ENCODE peak calls at places on chromosomes 3 and 15, in five cellular contexts. O is brain pericyte, G is IMR-90, D is aorta, F is astrocyte of the spinal cord. T is an unnamed sample.

GRCh38 chr15:22974745-22975144 is 5.4 kb downstream of the CYFIP1 start:
- DNase-seq in O (no peak), G (no peak), F (no peak), D (peak), T (no peak)

GRCh38 chr15:63203451-63204090 is 14.2 kb downstream of the RAB8B start:
- DNase-seq in F (peak), D (no peak), O (no peak), G (peak), T (no peak)

GRCh38 chr15:56736881-56737707 is 3.8 kb upstream of the ZNF280D start:
- DNase-seq in D (no peak), F (no peak), G (no peak), O (no peak), T (no peak)

GRCh38 chr3:6120786-6121185 is 740.1 kb upstream of the GRM7 start:
- DNase-seq in F (peak), G (no peak), O (no peak), D (no peak), T (no peak)

GRCh38 chr15:25882466-25882865 is 19.3 kb upstream of the ATP10A start:
- DNase-seq in D (no peak), F (no peak), O (no peak), G (peak), T (no peak)

GRCh38 chr3:36332139-36332538 is 48.2 kb upstream of the STAC start:
- DNase-seq in G (no peak), O (no peak), D (no peak), F (no peak), T (no peak)

GRCh38 chr15:31353931-31354330 is 27.3 kb downstream of the KLF13 start:
- DNase-seq in F (peak), O (peak), G (no peak), D (no peak), T (peak)

GRCh38 chr3:120567370-120568197 is 28.6 kb upstream of the NDUFB4 start:
- DNase-seq in G (peak), O (no peak), F (peak), D (no peak), T (no peak)

GRCh38 chr15:33309602-33310276 is 1.0 kb upstream of the RYR3 start:
- DNase-seq in G (no peak), F (no peak), O (no peak), D (peak), T (no peak)

GRCh38 chr15:27601239-27601942 is 497.7 kb downstream of the OCA2 start:
- DNase-seq in D (no peak), G (no peak), F (peak), O (no peak), T (no peak)

GRCh38 chr3:113136071-113136470 is 75.3 kb upstream of the BOC start:
- DNase-seq in F (no peak), D (no peak), O (no peak), G (peak), T (no peak)

GRCh38 chr3:42751609-42752008 is 21.4 kb downstream of the CCDC13 start:
- DNase-seq in D (no peak), O (no peak), F (no peak), G (no peak), T (no peak)

GRCh38 chr3:19937459-19938362 is 3.7 kb upstream of the EFHB start:
- DNase-seq in F (peak), O (no peak), G (peak), D (no peak), T (no peak)

GRCh38 chr3:29286841-29287240 is 6.0 kb downstream of the RBMS3 start:
- DNase-seq in G (peak), F (peak), O (no peak), D (no peak), T (no peak)

GRCh38 chr15:65068436-65068835 is 645 bp upstream of the RASL12 start:
- DNase-seq in D (no peak), G (no peak), O (no peak), F (no peak), T (no peak)

GRCh38 chr3:4232798-4233197 is 70.4 kb upstream of the SETMAR start:
- DNase-seq in D (no peak), F (no peak), O (no peak), G (no peak), T (no peak)

GRCh38 chr15:93770788-93771187 is 460.6 kb upstream of the MCTP2 start:
- DNase-seq in D (no peak), O (no peak), F (no peak), G (no peak), T (no peak)

GRCh38 chr3:19093084-19093483 is 55.2 kb upstream of the KCNH8 start:
- DNase-seq in O (no peak), D (no peak), G (no peak), F (no peak), T (no peak)

GRCh38 chr3:107969994-107970896 is 120.6 kb downstream of the CD47 start:
- DNase-seq in G (peak), D (no peak), F (peak), O (peak), T (no peak)

GRCh38 chr15:89335289-89336041 is 841 bp upstream of the POLG start:
- DNase-seq in D (peak), G (no peak), O (no peak), F (no peak), T (no peak)

GRCh38 chr15:90233701-90234518 is at the start of the genes CIB1 and GDPGP1:
- DNase-seq in D (peak), F (peak), G (peak), O (peak), T (peak)

GRCh38 chr3:78506581-78507195 is 1261.1 kb downstream of the ROBO1 start:
- DNase-seq in D (no peak), O (no peak), G (no peak), F (peak), T (no peak)

GRCh38 chr3:108500728-108501127 is 9.7 kb downstream of the MYH15 start:
- DNase-seq in F (no peak), D (no peak), O (no peak), G (peak), T (no peak)

GRCh38 chr3:28117598-28117997 is 123.8 kb upstream of the CMC1 start:
- DNase-seq in G (no peak), D (no peak), F (no peak), O (no peak), T (no peak)

T was measured in Right ventricle myocardium superior.